ENCODE peak calls at places on chromosome 1, in five cellular contexts. One of them, this sample, is unnamed. For H3K27me3, the result is how much of the 10 kb centered on the place peaks cover.

GRCh38 chr1:53739109-53739681 is at the start of gene GLIS1:
- DNase-seq in AG04450: no peak
- DNase-seq in left lung: peak
- DNase-seq in right atrium auricular region: peak
- DNase-seq in MM.1S: peak
- DNase-seq in this sample: peak

GRCh38 chr1:178802873-178803272 is 68.0 kb downstream of the ANGPTL1 start:
- DNase-seq in AG04450: no peak
- DNase-seq in left lung: no peak
- DNase-seq in right atrium auricular region: no peak
- DNase-seq in MM.1S: no peak
- DNase-seq in this sample: no peak

GRCh38 chr1:232793944-232794343 is 11.3 kb upstream of the MAP10 start:
- DNase-seq in AG04450: peak
- DNase-seq in left lung: no peak
- DNase-seq in right atrium auricular region: no peak
- DNase-seq in MM.1S: peak
- DNase-seq in this sample: no peak

GRCh38 chr1:12301518-12302237 is 71.8 kb downstream of the VPS13D start:
- DNase-seq in AG04450: no peak
- DNase-seq in left lung: no peak
- DNase-seq in right atrium auricular region: no peak
- DNase-seq in MM.1S: no peak
- DNase-seq in this sample: no peak

GRCh38 chr1:34165422-34165921 is 442 bp upstream of the CSMD2 start:
- DNase-seq in AG04450: no peak
- DNase-seq in left lung: no peak
- DNase-seq in right atrium auricular region: no peak
- DNase-seq in MM.1S: no peak
- DNase-seq in this sample: no peak

GRCh38 chr1:116556289-116557006 is 14.4 kb downstream of the CD58 start:
- DNase-seq in AG04450: no peak
- DNase-seq in left lung: peak
- DNase-seq in right atrium auricular region: peak
- DNase-seq in MM.1S: peak
- DNase-seq in this sample: peak

GRCh38 chr1:223756002-223756775 is 43.9 kb downstream of the CAPN2 start:
- DNase-seq in AG04450: no peak
- DNase-seq in left lung: no peak
- DNase-seq in right atrium auricular region: no peak
- DNase-seq in MM.1S: no peak
- DNase-seq in this sample: no peak

GRCh38 chr1:231108500-231109254 is 53.2 kb upstream of the TRIM67 start:
- DNase-seq in AG04450: no peak
- DNase-seq in left lung: no peak
- DNase-seq in right atrium auricular region: no peak
- DNase-seq in MM.1S: no peak
- DNase-seq in this sample: no peak

GRCh38 chr1:172870901-172871606 is 179.7 kb downstream of the TNFSF18 start:
- DNase-seq in AG04450: no peak
- DNase-seq in left lung: no peak
- DNase-seq in right atrium auricular region: no peak
- DNase-seq in MM.1S: peak
- DNase-seq in this sample: no peak

GRCh38 chr1:222009105-222009730 is 267.3 kb upstream of the DUSP10 start:
- DNase-seq in AG04450: no peak
- DNase-seq in left lung: no peak
- DNase-seq in right atrium auricular region: no peak
- DNase-seq in MM.1S: peak
- DNase-seq in this sample: no peak

GRCh38 chr1:235291599-235291998 is 36.4 kb downstream of the ARID4B start:
- DNase-seq in AG04450: no peak
- DNase-seq in left lung: no peak
- DNase-seq in right atrium auricular region: no peak
- DNase-seq in MM.1S: no peak
- DNase-seq in this sample: no peak

GRCh38 chr1:229222081-229222480 is 48.8 kb upstream of the RAB4A start:
- DNase-seq in AG04450: no peak
- DNase-seq in left lung: no peak
- DNase-seq in right atrium auricular region: no peak
- DNase-seq in MM.1S: no peak
- DNase-seq in this sample: no peak

GRCh38 chr1:103953386-103953785 is 203.7 kb downstream of the AMY1C start:
- DNase-seq in AG04450: no peak
- DNase-seq in left lung: no peak
- DNase-seq in right atrium auricular region: no peak
- DNase-seq in MM.1S: no peak
- DNase-seq in this sample: no peak

GRCh38 chr1:118147542-118147941 is 37.5 kb downstream of the SPAG17 start:
- DNase-seq in AG04450: peak
- DNase-seq in left lung: no peak
- DNase-seq in right atrium auricular region: no peak
- DNase-seq in MM.1S: no peak
- DNase-seq in this sample: no peak

GRCh38 chr1:240091201-240091600 is 482 bp upstream of the FMN2 start:
- DNase-seq in AG04450: no peak
- DNase-seq in left lung: no peak
- DNase-seq in right atrium auricular region: no peak
- DNase-seq in MM.1S: no peak
- DNase-seq in this sample: no peak
- H3K4me3 ChIP-seq in AG04450: peak
- H3K4me3 ChIP-seq in left lung: no peak
- H3K4me3 ChIP-seq in right atrium auricular region: no peak
- H3K4me3 ChIP-seq in MM.1S: peak
- H3K4me3 ChIP-seq in this sample: no peak

GRCh38 chr1:4585216-4585615 is 69.2 kb upstream of the AJAP1 start:
- DNase-seq in AG04450: no peak
- DNase-seq in left lung: no peak
- DNase-seq in right atrium auricular region: no peak
- DNase-seq in MM.1S: peak
- DNase-seq in this sample: peak
- TF ChIP-seq CTCF in AG04450: no peak
- TF ChIP-seq CTCF in left lung: peak
- TF ChIP-seq CTCF in right atrium auricular region: peak
- TF ChIP-seq CTCF in MM.1S: peak
- TF ChIP-seq CTCF in this sample: peak

GRCh38 chr1:154867841-154868610 is 2.1 kb downstream of the KCNN3 start:
- DNase-seq in AG04450: no peak
- DNase-seq in left lung: no peak
- DNase-seq in right atrium auricular region: no peak
- DNase-seq in MM.1S: no peak
- DNase-seq in this sample: no peak
- H3K27me3 ChIP-seq in AG04450: under half
- H3K27me3 ChIP-seq in left lung: under half
- H3K27me3 ChIP-seq in right atrium auricular region: under half
- H3K27me3 ChIP-seq in MM.1S: under half
- H3K27me3 ChIP-seq in this sample: under half

DNA sequence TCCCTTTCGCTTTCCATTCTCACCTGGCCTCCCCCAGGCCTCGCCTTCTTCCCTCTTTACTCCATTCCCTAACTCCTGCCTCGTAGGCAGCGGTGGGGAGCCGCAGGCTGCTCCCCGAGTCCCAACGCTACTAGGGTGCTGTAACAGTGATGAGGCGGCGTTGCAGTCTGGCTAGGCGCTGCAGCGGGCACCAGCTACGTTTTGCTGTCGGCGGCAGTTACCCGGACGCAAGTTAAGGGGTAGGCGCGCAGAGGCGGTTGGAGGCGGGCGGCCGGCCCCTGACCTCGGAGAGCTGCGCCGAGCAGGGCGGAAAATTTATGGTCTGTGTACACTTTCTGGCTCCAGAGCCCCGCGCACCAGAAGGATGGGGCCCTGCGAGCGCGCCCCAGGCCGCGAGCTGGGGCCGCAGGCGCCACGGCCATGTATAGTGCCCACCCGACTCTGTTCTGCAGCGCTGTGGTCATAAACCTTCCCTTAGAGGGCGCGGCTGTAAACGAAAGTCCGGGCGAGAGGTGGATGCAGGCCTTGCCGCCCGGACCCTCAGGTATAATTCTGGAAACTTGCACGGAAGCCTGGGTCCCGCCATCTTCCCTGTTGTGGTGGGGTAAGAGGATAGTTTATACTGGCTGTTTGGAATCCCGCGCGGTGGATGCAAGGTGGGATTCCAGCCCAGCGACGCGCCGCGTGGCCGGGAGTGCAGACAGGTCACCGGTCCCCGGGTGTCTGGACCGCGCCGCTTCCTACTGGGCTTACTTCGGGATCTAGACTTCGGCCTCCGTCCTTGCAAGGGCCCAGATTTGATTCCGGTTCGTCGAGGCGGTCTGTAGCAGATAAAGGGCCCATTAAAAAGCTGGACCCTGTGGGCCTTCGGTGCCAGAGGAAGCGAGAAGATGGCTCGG is 15.0 kb downstream of the HLX start:
- DNase-seq in AG04450: no peak
- DNase-seq in left lung: peak
- DNase-seq in right atrium auricular region: no peak
- DNase-seq in MM.1S: no peak
- DNase-seq in this sample: no peak
- H3K4me3 ChIP-seq in AG04450: peak
- H3K4me3 ChIP-seq in left lung: peak
- H3K4me3 ChIP-seq in right atrium auricular region: peak
- H3K4me3 ChIP-seq in MM.1S: no peak
- H3K4me3 ChIP-seq in this sample: no peak

GRCh38 chr1:119544165-119544762 is 37.3 kb downstream of the HSD3B1 start:
- DNase-seq in AG04450: no peak
- DNase-seq in left lung: no peak
- DNase-seq in right atrium auricular region: no peak
- DNase-seq in MM.1S: no peak
- DNase-seq in this sample: no peak
- TF ChIP-seq CTCF in AG04450: peak
- TF ChIP-seq CTCF in left lung: peak
- TF ChIP-seq CTCF in right atrium auricular region: peak
- TF ChIP-seq CTCF in MM.1S: peak
- TF ChIP-seq CTCF in this sample: peak

GRCh38 chr1:213996320-213997022 is 8.7 kb downstream of the PROX1 start:
- DNase-seq in AG04450: no peak
- DNase-seq in left lung: no peak
- DNase-seq in right atrium auricular region: no peak
- DNase-seq in MM.1S: no peak
- DNase-seq in this sample: no peak
- H3K27me3 ChIP-seq in AG04450: under half
- H3K27me3 ChIP-seq in left lung: under half
- H3K27me3 ChIP-seq in right atrium auricular region: under half
- H3K27me3 ChIP-seq in MM.1S: under half
- H3K27me3 ChIP-seq in this sample: under half